ENCODE peak calls at places on chromosomes 7 and 10, in six cellular contexts. Y is cardiac muscle cell, F is RWPE2, C is fibroblast of lung, U is transverse colon, R is thyroid gland. A is an unnamed sample. For H3K36me3, the result is how much of the 10 kb centered on the place peaks cover.

GRCh38 chr10:72134785-72135765 is 46.7 kb upstream of the SPOCK2 start:
- DNase-seq in Y (no peak), F (no peak), C (no peak), U (no peak), R (no peak), A (no peak)

GRCh38 chr10:96608262-96608661 is 21.4 kb upstream of the TM9SF3 start:
- DNase-seq in Y (no peak), F (no peak), C (no peak), U (no peak), R (no peak), A (no peak)

GRCh38 chr7:106812027-106812643 is 52.9 kb upstream of the PIK3CG start:
- DNase-seq in Y (no peak), F (no peak), C (no peak), U (no peak), R (no peak), A (peak)

GRCh38 chr7:102951839-102952238 is 39.0 kb downstream of the LRRC17 start:
- DNase-seq in Y (no peak), F (no peak), C (no peak), U (no peak), R (no peak), A (no peak)

GRCh38 chr7:130356121-130356759 is 11.6 kb downstream of the CPA5 start:
- DNase-seq in Y (peak), F (peak), C (peak), U (peak), R (peak), A (peak)

GRCh38 chr7:121798076-121798475 is 74.9 kb upstream of the PTPRZ1 start:
- DNase-seq in Y (no peak), F (no peak), C (no peak), U (no peak), R (no peak), A (no peak)

GRCh38 chr10:77144664-77145063 is 492.9 kb downstream of the KCNMA1 start:
- DNase-seq in Y (no peak), F (no peak), C (no peak), U (no peak), R (no peak), A (no peak)

GRCh38 chr10:43219848-43220247 is 47.0 kb downstream of the RASGEF1A start:
- DNase-seq in Y (no peak), F (peak), C (no peak), U (no peak), R (no peak), A (no peak)

GRCh38 chr7:116571552-116571951 is 46.7 kb downstream of the CAV1 start:
- DNase-seq in Y (no peak), F (no peak), C (peak), U (no peak), R (no peak), A (no peak)

GRCh38 chr7:92244803-92245486 is 769 bp downstream of the KRIT1 start:
- DNase-seq in Y (no peak), F (no peak), C (peak), U (no peak), R (no peak), A (no peak)

GRCh38 chr7:29189743-29190201 is 4.8 kb upstream of the CHN2 start:
- DNase-seq in Y (peak), F (peak), C (peak), U (peak), R (peak), A (peak)

GRCh38 chr7:44489955-44490350 is 505 bp downstream of the NUDCD3 start:
- DNase-seq in Y (no peak), F (no peak), C (peak), U (peak), R (no peak), A (no peak)

GRCh38 chr7:44491229-44491628 is 771 bp upstream of the NUDCD3 start:
- DNase-seq in Y (no peak), F (no peak), C (no peak), U (no peak), R (no peak), A (no peak)

GRCh38 chr7:44486693-44487092 is 3.8 kb downstream of the NUDCD3 start:
- DNase-seq in Y (no peak), F (no peak), C (peak), U (no peak), R (no peak), A (no peak)

GRCh38 chr7:44488955-44489354 is 1.5 kb downstream of the NUDCD3 start:
- DNase-seq in Y (no peak), F (no peak), C (no peak), U (no peak), R (no peak), A (no peak)

DNA sequence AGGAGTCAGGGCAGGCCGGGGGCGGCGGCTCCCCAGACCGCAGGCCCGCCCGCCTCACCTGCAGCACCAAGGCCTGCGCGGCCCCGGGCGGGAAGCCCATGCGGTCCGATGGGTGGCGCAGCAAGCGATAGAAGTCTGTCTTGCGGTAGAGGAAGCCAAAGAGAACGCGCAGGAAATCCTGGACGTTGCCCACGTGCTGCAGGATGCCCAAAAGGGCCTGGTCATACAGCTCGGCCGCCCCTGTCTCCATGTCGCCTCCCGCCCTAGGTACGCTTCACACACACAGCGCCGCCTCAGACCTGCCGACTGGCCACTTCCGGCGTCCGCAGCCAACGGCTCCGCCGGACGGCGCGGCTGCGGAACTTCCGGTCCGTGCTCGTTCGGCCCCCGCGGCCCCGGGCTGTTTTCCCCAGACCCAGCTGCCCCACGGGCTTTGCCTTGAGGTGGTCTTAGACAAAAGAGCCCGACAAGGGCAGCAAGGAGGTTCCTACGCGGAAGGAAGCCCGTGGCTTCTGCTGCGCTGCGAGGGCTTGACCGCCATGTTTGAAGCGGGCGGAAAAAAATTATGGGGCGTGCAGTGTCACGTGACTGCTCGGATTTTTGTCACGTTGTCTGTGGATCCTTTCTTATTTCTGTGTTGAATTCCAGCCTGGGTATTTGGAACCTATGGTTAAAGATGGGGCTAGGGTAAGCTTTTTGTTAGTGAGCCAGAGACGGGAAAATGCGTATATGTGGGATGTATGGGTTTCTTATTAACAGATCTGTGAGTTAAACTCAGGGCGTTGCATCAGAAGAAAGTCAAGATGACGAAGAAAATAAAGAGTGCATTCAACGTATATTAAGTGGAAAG is at the start of gene NUDCD3:
- DNase-seq in Y (peak), F (peak), C (peak), U (peak), R (peak), A (peak)
- TF ChIP-seq CTCF in Y (peak), F (peak), C (peak), U (no peak), R (peak), A (peak)

GRCh38 chr7:18550574-18550973 is 55.0 kb downstream of the HDAC9 start:
- DNase-seq in Y (peak), F (no peak), C (no peak), U (no peak), R (no peak), A (no peak)

GRCh38 chr7:18541871-18542212 is 46.3 kb downstream of the HDAC9 start:
- DNase-seq in Y (no peak), F (no peak), C (no peak), U (no peak), R (no peak), A (no peak)

GRCh38 chr7:18548569-18548968 is 53.0 kb downstream of the HDAC9 start:
- DNase-seq in Y (no peak), F (no peak), C (no peak), U (no peak), R (no peak), A (no peak)

GRCh38 chr7:18547509-18548187 is 52.1 kb downstream of the HDAC9 start:
- DNase-seq in Y (no peak), F (no peak), C (no peak), U (no peak), R (no peak), A (no peak)

DNA sequence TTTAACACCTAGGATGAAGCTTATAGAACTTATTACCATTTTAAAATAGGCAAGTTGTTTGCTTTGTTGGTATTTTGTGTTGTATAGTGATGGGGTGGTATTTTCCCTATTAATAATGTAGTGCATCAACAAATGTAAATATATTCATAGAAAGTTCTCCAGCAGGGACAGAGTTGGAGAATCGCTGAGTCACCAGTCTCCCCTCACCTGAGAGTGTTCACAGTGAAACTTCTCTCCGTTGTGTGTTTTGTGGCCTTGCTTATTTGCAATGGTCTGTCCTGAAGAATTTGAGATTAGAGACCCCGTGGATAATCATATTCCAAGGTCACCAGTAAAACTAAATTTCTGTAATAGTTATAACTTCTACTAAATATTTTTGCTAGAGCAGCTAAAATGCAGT is 51.0 kb downstream of the HDAC9 start:
- DNase-seq in Y (no peak), F (no peak), C (no peak), U (no peak), R (no peak), A (no peak)
- H3K36me3 ChIP-seq in Y (under half), F (under half), C (under half), U (under half), R (under half), A (under half)

GRCh38 chr10:133275683-133276092 is 980 bp downstream of the ADAM8 start:
- DNase-seq in Y (no peak), F (no peak), C (no peak), U (no peak), R (no peak), A (no peak)
- TF ChIP-seq CTCF in Y (no peak), F (no peak), C (no peak), U (no peak), R (no peak), A (no peak)

GRCh38 chr7:90409667-90410066 is 6.4 kb downstream of the CLDN12 start:
- DNase-seq in Y (no peak), F (no peak), C (peak), U (peak), R (no peak), A (no peak)
- H3K36me3 ChIP-seq in Y (under half), F (half or more), C (under half), U (under half), R (under half), A (under half)

GRCh38 chr7:35551682-35552081 is 143.3 kb downstream of the HERPUD2 start:
- DNase-seq in Y (no peak), F (no peak), C (no peak), U (no peak), R (no peak), A (no peak)
- TF ChIP-seq CTCF in Y (no peak), F (no peak), C (no peak), U (no peak), R (no peak), A (no peak)

GRCh38 chr10:113161061-113161460 is 211.0 kb downstream of the TCF7L2 start:
- DNase-seq in Y (no peak), F (no peak), C (no peak), U (no peak), R (no peak), A (no peak)
- H3K36me3 ChIP-seq in Y (under half), F (half or more), C (under half), U (under half), R (under half), A (under half)

DNA sequence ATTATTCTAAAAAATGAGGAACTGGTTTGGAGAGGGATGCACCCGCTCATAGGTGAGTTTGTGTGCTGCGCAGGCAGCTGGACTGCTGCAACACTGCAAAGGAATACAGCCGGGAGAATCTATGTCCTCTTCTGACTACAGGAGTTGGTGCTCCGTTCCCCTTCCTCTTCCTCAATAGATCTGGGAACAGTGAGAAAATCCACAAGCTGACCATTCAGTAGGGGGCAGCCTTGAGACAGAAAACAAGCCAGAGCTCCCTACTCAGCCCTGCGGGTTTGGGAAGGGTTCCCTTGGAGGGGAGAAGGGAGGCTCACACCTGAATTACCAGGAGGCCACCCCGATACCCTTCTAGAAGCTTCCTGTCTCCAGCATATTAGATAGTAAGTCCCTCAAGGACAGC is 87.3 kb upstream of the FOXI2 start:
- DNase-seq in Y (peak), F (no peak), C (no peak), U (no peak), R (peak), A (peak)
- TF ChIP-seq CTCF in Y (no peak), F (no peak), C (no peak), U (no peak), R (peak), A (no peak)

DNA sequence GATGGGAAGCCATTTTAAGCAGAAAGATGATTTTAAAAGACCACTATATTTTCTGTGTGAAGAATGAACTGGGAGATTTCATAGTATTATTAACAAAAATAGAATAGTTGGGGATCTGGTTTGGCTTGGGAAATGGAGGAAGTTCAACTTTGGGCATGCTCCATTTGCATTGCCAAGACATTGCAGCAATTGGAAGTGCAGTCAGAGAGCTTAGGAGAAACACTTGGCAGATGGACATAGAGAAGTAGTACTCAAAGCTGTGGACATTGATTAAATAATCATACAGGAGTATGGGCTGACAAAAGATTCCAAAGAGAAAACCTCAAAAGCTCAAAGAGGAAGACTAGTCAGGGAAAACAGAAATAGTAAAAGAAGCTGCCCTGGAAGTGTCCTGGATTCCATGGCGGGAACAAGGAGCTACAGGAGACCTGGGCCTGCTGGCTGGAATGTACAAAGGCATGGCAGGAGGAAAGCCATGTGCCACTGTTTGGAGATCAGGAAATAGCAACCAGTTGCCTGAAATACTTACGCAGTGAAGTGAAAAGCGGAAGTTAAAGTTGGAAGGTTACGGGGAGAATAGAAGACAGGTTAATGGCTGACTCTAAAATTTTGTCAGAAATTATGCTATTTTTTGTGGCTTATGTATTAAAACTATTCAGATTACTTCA is 93.6 kb upstream of the MXI1 start:
- DNase-seq in Y (peak), F (no peak), C (no peak), U (no peak), R (no peak), A (no peak)
- H3K36me3 ChIP-seq in Y (under half), F (under half), C (under half), U (under half), R (under half), A (under half)

A was measured in testis.